ENCODE peak calls at places on chromosome 19, in nine cellular contexts. T, K, J, X, W, I, R, A and S are unnamed samples.

GRCh38 chr19:23597661-23598060 is 89.4 kb downstream of the ZNF675 start:
- DNase-seq in R (no peak), A (no peak), K (no peak), X (no peak), W (no peak), J (no peak), T (no peak), I (no peak), S (no peak)

GRCh38 chr19:24054044-24054935 is 32.7 kb upstream of the ZNF254 start:
- DNase-seq in I (no peak), K (peak), R (no peak), X (peak), W (no peak), J (no peak), T (no peak), A (peak), S (peak)

GRCh38 chr19:5953680-5954213 is 24.2 kb downstream of the RANBP3 start:
- DNase-seq in W (no peak), A (peak), T (no peak), X (peak), R (no peak), K (no peak), J (peak), I (no peak), S (peak)

GRCh38 chr19:13150919-13151604 is 851 bp downstream of the IER2 start:
- DNase-seq in I (peak), W (no peak), X (no peak), A (peak), R (no peak), T (no peak), K (no peak), J (peak), S (no peak)

GRCh38 chr19:17390665-17391370 is 3.2 kb downstream of the CCDC194 start:
- DNase-seq in W (peak), A (peak), I (peak), R (peak), J (peak), X (peak), K (peak), T (peak), S (peak)

GRCh38 chr19:51359294-51359693 is 6.9 kb downstream of the ETFB start:
- DNase-seq in I (peak), K (no peak), W (no peak), T (no peak), A (peak), R (no peak), J (no peak), X (peak), S (peak)

GRCh38 chr19:4014541-4015491 is 7.3 kb downstream of the PIAS4 start:
- DNase-seq in K (no peak), I (peak), T (no peak), A (no peak), R (no peak), X (no peak), W (no peak), J (peak), S (no peak)

GRCh38 chr19:41447732-41448332 is 4.9 kb downstream of the ERICH4 start:
- DNase-seq in A (no peak), I (no peak), R (no peak), W (no peak), K (no peak), T (no peak), J (no peak), X (no peak), S (no peak)

GRCh38 chr19:50358483-50359431 is 6.7 kb downstream of the NAPSA start:
- DNase-seq in X (no peak), I (peak), A (no peak), J (peak), K (no peak), R (peak), W (no peak), T (peak), S (no peak)

GRCh38 chr19:57850553-57851017 is 926 bp downstream of the ZNF587 start:
- DNase-seq in W (peak), J (peak), R (no peak), T (no peak), A (peak), K (no peak), I (no peak), X (no peak), S (no peak)

GRCh38 chr19:34184880-34185491 is 12.7 kb downstream of the LSM14A start:
- DNase-seq in K (no peak), X (no peak), A (no peak), R (no peak), I (no peak), W (no peak), T (no peak), J (no peak), S (no peak)

GRCh38 chr19:35033067-35034004 is 3.1 kb downstream of the SCN1B start:
- DNase-seq in T (no peak), K (no peak), A (no peak), I (no peak), X (no peak), R (no peak), J (no peak), W (no peak), S (no peak)

GRCh38 chr19:34179066-34179465 is 6.8 kb downstream of the LSM14A start:
- DNase-seq in K (no peak), A (no peak), J (no peak), W (no peak), T (no peak), R (no peak), I (no peak), X (no peak), S (no peak)

GRCh38 chr19:55940306-55940705 is 7.3 kb upstream of the NLRP8 start:
- DNase-seq in T (no peak), X (no peak), W (no peak), K (no peak), A (no peak), J (no peak), I (no peak), R (no peak), S (no peak)

GRCh38 chr19:42253245-42254082 is 1.5 kb downstream of the ERF start:
- DNase-seq in T (peak), X (no peak), R (no peak), I (peak), K (no peak), J (peak), A (no peak), W (peak), S (no peak)

GRCh38 chr19:30374791-30375650 is 2.8 kb downstream of the ZNF536 start:
- DNase-seq in A (no peak), X (no peak), I (no peak), R (peak), T (peak), J (no peak), K (no peak), W (peak), S (no peak)

GRCh38 chr19:13151605-13152355 is 1.6 kb downstream of the IER2 start:
- DNase-seq in I (peak), R (peak), A (peak), W (peak), T (peak), X (peak), J (peak), K (peak), S (peak)

GRCh38 chr19:35202722-35203674 is 25.5 kb downstream of the FAM187B start:
- DNase-seq in R (no peak), A (no peak), X (no peak), W (no peak), I (no peak), J (no peak), K (no peak), T (no peak), S (no peak)

GRCh38 chr19:11137542-11138384 is 17.8 kb downstream of the SPC24 start:
- DNase-seq in A (peak), J (peak), W (peak), I (peak), K (peak), X (peak), R (peak), T (peak), S (peak)